ENCODE peak calls at places on chromosome 15, in six cellular contexts. A, N, Y, Q, M and V are unnamed samples.

GRCh38 chr15:60972301-60972700 is 256.8 kb downstream of the RORA start:
- DNase-seq in A (no peak), N (no peak), Y (no peak), Q (no peak), M (peak), V (no peak)

GRCh38 chr15:79653533-79653932 is 221.4 kb downstream of the MINAR1 start:
- DNase-seq in A (no peak), N (no peak), Y (no peak), Q (no peak), M (no peak), V (no peak)

GRCh38 chr15:61327019-61327631 is 98.0 kb upstream of the RORA start:
- DNase-seq in A (peak), N (no peak), Y (no peak), Q (peak), M (no peak), V (no peak)

GRCh38 chr15:63803106-63803886 is 30.5 kb downstream of the HERC1 start:
- DNase-seq in A (no peak), N (no peak), Y (no peak), Q (no peak), M (no peak), V (no peak)

GRCh38 chr15:85858586-85859375 is 64.1 kb upstream of the KLHL25 start:
- DNase-seq in A (peak), N (peak), Y (peak), Q (peak), M (peak), V (peak)

GRCh38 chr15:51982013-51982769 is 10.6 kb upstream of the LEO1 start:
- DNase-seq in A (no peak), N (peak), Y (no peak), Q (peak), M (peak), V (no peak)

GRCh38 chr15:75785771-75786563 is 57.3 kb upstream of the UBE2Q2 start:
- DNase-seq in A (no peak), N (no peak), Y (no peak), Q (no peak), M (peak), V (no peak)

GRCh38 chr15:55714064-55714463 is 28.9 kb downstream of the PRTG start:
- DNase-seq in A (no peak), N (no peak), Y (no peak), Q (no peak), M (no peak), V (no peak)

GRCh38 chr15:38474155-38474757 is 20.3 kb downstream of the FAM98B start:
- DNase-seq in A (peak), N (peak), Y (no peak), Q (peak), M (peak), V (no peak)
- TF ChIP-seq CTCF in A (peak), N (peak), Y (peak), Q (peak), M (peak), V (peak)

GRCh38 chr15:66677336-66677735 is 24.7 kb upstream of the SMAD6 start:
- DNase-seq in A (no peak), N (no peak), Y (no peak), Q (no peak), M (no peak), V (no peak)
- TF ChIP-seq CTCF in A (no peak), N (no peak), Y (no peak), Q (no peak), M (no peak), V (no peak)

GRCh38 chr15:67085237-67085817 is 19.9 kb downstream of the SMAD3 start:
- DNase-seq in A (no peak), N (no peak), Y (no peak), Q (no peak), M (no peak), V (no peak)

GRCh38 chr15:67085818-67086649 is 20.6 kb downstream of the SMAD3 start:
- DNase-seq in A (no peak), N (peak), Y (no peak), Q (peak), M (peak), V (no peak)

GRCh38 chr15:67084561-67084960 is 19.2 kb downstream of the SMAD3 start:
- DNase-seq in A (no peak), N (no peak), Y (no peak), Q (no peak), M (no peak), V (no peak)

GRCh38 chr15:67087507-67088172 is 22.2 kb downstream of the SMAD3 start:
- DNase-seq in A (no peak), N (no peak), Y (no peak), Q (no peak), M (no peak), V (no peak)

GRCh38 chr15:67086650-67086941 is 21.2 kb downstream of the SMAD3 start:
- DNase-seq in A (no peak), N (no peak), Y (no peak), Q (no peak), M (no peak), V (no peak)
- TF ChIP-seq CTCF in A (no peak), N (no peak), Y (no peak), Q (no peak), M (no peak), V (no peak)

GRCh38 chr15:73515520-73515919 is 72.6 kb downstream of the REC114 start:
- DNase-seq in A (no peak), N (no peak), Y (no peak), Q (no peak), M (no peak), V (no peak)
- TF ChIP-seq CTCF in A (no peak), N (no peak), Y (no peak), Q (no peak), M (no peak), V (no peak)

GRCh38 chr15:81257435-81257834 is 60.8 kb downstream of the IL16 start:
- DNase-seq in A (no peak), N (no peak), Y (no peak), Q (no peak), M (no peak), V (no peak)

GRCh38 chr15:81258455-81258854 is 61.8 kb downstream of the IL16 start:
- DNase-seq in A (peak), N (no peak), Y (no peak), Q (no peak), M (no peak), V (no peak)

GRCh38 chr15:81255596-81255995 is 58.9 kb downstream of the IL16 start:
- DNase-seq in A (no peak), N (no peak), Y (no peak), Q (no peak), M (no peak), V (no peak)

GRCh38 chr15:81254277-81255265 is 57.9 kb downstream of the IL16 start:
- DNase-seq in A (no peak), N (no peak), Y (no peak), Q (no peak), M (peak), V (no peak)

GRCh38 chr15:81256916-81257315 is 60.2 kb downstream of the IL16 start:
- DNase-seq in A (no peak), N (no peak), Y (no peak), Q (no peak), M (peak), V (no peak)
- TF ChIP-seq CTCF in A (peak), N (no peak), Y (no peak), Q (peak), M (peak), V (peak)

DNA sequence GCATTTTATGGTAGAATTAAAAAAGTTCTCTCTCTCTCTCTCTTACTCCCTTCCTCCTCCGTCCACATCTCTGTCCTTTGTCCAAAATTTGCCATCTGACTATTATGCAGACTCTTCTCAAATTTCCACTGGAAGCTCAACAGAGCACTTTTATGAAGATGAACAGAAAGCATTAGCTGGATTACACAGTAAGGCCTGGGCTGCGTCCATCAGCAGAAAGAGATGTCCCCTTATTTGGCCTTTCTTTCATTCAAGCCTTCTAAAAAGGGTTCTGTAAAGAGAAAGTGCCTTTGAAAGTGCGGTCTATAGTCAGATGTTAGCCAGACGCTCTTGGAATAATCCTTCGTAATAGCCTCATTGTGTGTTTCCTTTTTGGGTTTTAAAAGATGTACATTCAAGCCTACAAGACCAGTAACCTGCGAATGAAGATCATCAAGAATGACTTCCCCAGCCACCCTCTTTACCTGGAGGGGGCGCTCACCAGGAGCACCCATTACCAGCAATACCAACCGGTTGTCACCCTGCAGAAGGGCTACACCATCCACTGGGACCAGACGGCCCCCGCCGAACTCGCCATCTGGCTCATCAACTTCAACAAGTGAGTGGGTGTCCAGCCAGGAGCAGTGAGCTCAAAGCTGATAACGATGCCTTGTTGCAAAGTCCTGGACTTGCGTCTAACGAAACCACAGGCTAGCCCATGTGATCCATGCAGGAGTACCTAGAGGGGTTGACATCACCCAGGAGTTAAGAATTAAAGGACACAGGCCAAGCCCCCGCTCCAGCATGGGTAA is 53.1 kb downstream of the MESD start:
- DNase-seq in A (no peak), N (no peak), Y (no peak), Q (no peak), M (peak), V (no peak)
- TF ChIP-seq CTCF in A (no peak), N (no peak), Y (no peak), Q (no peak), M (no peak), V (no peak)

GRCh38 chr15:72172796-72173195 is 24.8 kb downstream of the GRAMD2A start:
- DNase-seq in A (no peak), N (no peak), Y (no peak), Q (no peak), M (no peak), V (no peak)
- TF ChIP-seq CTCF in A (no peak), N (no peak), Y (no peak), Q (no peak), M (no peak), V (no peak)